ENCODE peak calls at places on chromosomes 6 and 20, in four cellular contexts. One of them, this sample, is unnamed.

GRCh38 chr6:112150363-112150762 is 63.0 kb downstream of the FAM229B start:
- DNase-seq in astrocyte of the spinal cord: no peak
- DNase-seq in body of pancreas: no peak
- DNase-seq in endodermal cell: no peak
- DNase-seq in this sample: no peak

GRCh38 chr6:109485536-109485935 is 2.5 kb upstream of the ZBTB24 start:
- DNase-seq in body of pancreas: no peak
- DNase-seq in endodermal cell: no peak
- DNase-seq in astrocyte of the spinal cord: no peak
- DNase-seq in this sample: no peak

GRCh38 chr6:25660512-25660911 is 8.5 kb downstream of the SCGN start:
- DNase-seq in astrocyte of the spinal cord: no peak
- DNase-seq in endodermal cell: no peak
- DNase-seq in body of pancreas: no peak
- DNase-seq in this sample: no peak

GRCh38 chr6:45531999-45532605 is 154.4 kb upstream of the SUPT3H start:
- DNase-seq in endodermal cell: no peak
- DNase-seq in body of pancreas: no peak
- DNase-seq in astrocyte of the spinal cord: no peak
- DNase-seq in this sample: no peak

GRCh38 chr6:165817771-165818170 is 154.7 kb upstream of the PDE10A start:
- DNase-seq in astrocyte of the spinal cord: no peak
- DNase-seq in endodermal cell: peak; percentile 53
- DNase-seq in body of pancreas: no peak
- DNase-seq in this sample: no peak

GRCh38 chr6:12132351-12133222 is 120.5 kb downstream of the HIVEP1 start:
- DNase-seq in astrocyte of the spinal cord: peak; percentile 35
- DNase-seq in endodermal cell: no peak
- DNase-seq in body of pancreas: no peak
- DNase-seq in this sample: no peak

GRCh38 chr6:219019-219570 is 73.2 kb upstream of the DUSP22 start:
- DNase-seq in body of pancreas: no peak
- DNase-seq in astrocyte of the spinal cord: no peak
- DNase-seq in endodermal cell: no peak
- DNase-seq in this sample: no peak

GRCh38 chr6:27892596-27893058 is 19.6 kb downstream of the OR2B2 start:
- DNase-seq in endodermal cell: no peak
- DNase-seq in body of pancreas: no peak
- DNase-seq in astrocyte of the spinal cord: no peak
- DNase-seq in this sample: no peak

GRCh38 chr20:4038047-4038459 is 22.7 kb upstream of the RNF24 start:
- DNase-seq in endodermal cell: peak; percentile 77
- DNase-seq in astrocyte of the spinal cord: peak; percentile 81
- DNase-seq in body of pancreas: peak; percentile 20
- DNase-seq in this sample: no peak

GRCh38 chr6:23218751-23219150 is 649.4 kb downstream of the HDGFL1 start:
- DNase-seq in endodermal cell: peak; percentile 79
- DNase-seq in body of pancreas: no peak
- DNase-seq in astrocyte of the spinal cord: no peak
- DNase-seq in this sample: peak; percentile 3

GRCh38 chr6:45896783-45897441 is 118.7 kb downstream of the CLIC5 start:
- DNase-seq in body of pancreas: no peak
- DNase-seq in astrocyte of the spinal cord: peak; percentile 72
- DNase-seq in endodermal cell: no peak
- DNase-seq in this sample: no peak

GRCh38 chr6:71035871-71036270 is 79.0 kb upstream of the B3GAT2 start:
- DNase-seq in endodermal cell: no peak
- DNase-seq in body of pancreas: no peak
- DNase-seq in astrocyte of the spinal cord: no peak
- DNase-seq in this sample: no peak

GRCh38 chr6:115947964-115948541 is 112.6 kb downstream of the FRK start:
- DNase-seq in body of pancreas: no peak
- DNase-seq in astrocyte of the spinal cord: no peak
- DNase-seq in endodermal cell: no peak
- DNase-seq in this sample: no peak

GRCh38 chr20:49559411-49560081 is 8.4 kb downstream of the PTGIS start:
- DNase-seq in astrocyte of the spinal cord: no peak
- DNase-seq in body of pancreas: no peak
- DNase-seq in endodermal cell: peak; percentile 43
- DNase-seq in this sample: no peak

GRCh38 chr6:149508485-149508884 is 23.7 kb upstream of the ZC3H12D start:
- DNase-seq in endodermal cell: no peak
- DNase-seq in body of pancreas: no peak
- DNase-seq in astrocyte of the spinal cord: peak; percentile 14
- DNase-seq in this sample: no peak

GRCh38 chr20:32737371-32738223 is 5.7 kb downstream of the COMMD7 start:
- DNase-seq in body of pancreas: no peak
- DNase-seq in endodermal cell: no peak
- DNase-seq in astrocyte of the spinal cord: peak; percentile 91
- DNase-seq in this sample: no peak

DNA sequence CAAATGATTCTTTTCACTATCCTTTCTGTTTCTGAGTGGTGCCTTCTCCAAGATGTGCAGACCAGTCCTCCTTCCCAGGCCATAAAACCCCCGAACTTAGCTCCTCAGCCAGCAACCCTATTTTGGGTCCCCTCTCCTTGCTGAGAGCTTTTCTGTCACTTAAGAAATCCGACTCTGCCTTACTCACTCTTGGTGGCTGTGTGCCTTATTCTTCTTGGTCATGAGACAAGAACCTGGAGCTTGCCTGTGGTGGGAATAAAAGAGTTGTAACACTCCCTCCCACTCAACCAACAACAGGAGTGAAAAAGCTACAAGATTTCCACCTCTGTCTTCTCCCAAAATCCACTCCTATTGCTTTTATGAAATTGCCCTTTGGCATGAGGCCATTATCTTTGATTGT is 62.6 kb downstream of the RPS12 start:
- DNase-seq in endodermal cell: no peak
- DNase-seq in astrocyte of the spinal cord: no peak
- DNase-seq in body of pancreas: no peak
- DNase-seq in this sample: no peak
- TF ChIP-seq CTCF in endodermal cell: no peak
- TF ChIP-seq CTCF in astrocyte of the spinal cord: no peak
- TF ChIP-seq CTCF in body of pancreas: no peak
- TF ChIP-seq CTCF in this sample: no peak

GRCh38 chr6:34859951-34860350 is 27.9 kb downstream of the TAF11 start:
- DNase-seq in endodermal cell: no peak
- DNase-seq in astrocyte of the spinal cord: no peak
- DNase-seq in body of pancreas: no peak
- DNase-seq in this sample: no peak

GRCh38 chr6:34864007-34864406 is 23.8 kb downstream of the TAF11 start:
- DNase-seq in astrocyte of the spinal cord: no peak
- DNase-seq in body of pancreas: no peak
- DNase-seq in endodermal cell: no peak
- DNase-seq in this sample: no peak

GRCh38 chr6:34855463-34855862 is 32.4 kb downstream of the TAF11 start:
- DNase-seq in endodermal cell: peak; percentile 69
- DNase-seq in astrocyte of the spinal cord: no peak
- DNase-seq in body of pancreas: no peak
- DNase-seq in this sample: no peak

DNA sequence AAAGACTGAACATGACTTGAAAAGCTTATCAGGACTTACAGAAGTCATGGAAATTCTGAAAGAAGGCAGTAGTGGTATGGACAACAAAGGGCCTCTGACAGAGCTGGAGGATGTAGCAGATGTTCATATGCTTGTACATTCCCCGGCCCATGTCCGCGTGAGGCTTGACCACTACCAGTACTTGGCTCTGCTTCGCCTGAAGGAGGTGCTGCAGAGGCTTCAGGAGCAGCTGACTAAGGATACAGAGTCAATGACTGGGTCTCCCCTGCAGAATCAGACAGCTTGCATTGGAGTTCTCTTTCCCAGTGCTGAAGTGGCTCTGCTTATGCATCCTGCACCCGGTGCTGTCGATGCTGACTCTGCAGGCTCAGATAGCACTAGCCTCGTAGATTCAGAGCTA is 29.2 kb downstream of the TAF11 start:
- DNase-seq in endodermal cell: peak; percentile 70
- DNase-seq in body of pancreas: no peak
- DNase-seq in astrocyte of the spinal cord: no peak
- DNase-seq in this sample: no peak
- TF ChIP-seq CTCF in endodermal cell: peak; percentile 59
- TF ChIP-seq CTCF in body of pancreas: no peak
- TF ChIP-seq CTCF in astrocyte of the spinal cord: peak; percentile 19
- TF ChIP-seq CTCF in this sample: no peak

DNA sequence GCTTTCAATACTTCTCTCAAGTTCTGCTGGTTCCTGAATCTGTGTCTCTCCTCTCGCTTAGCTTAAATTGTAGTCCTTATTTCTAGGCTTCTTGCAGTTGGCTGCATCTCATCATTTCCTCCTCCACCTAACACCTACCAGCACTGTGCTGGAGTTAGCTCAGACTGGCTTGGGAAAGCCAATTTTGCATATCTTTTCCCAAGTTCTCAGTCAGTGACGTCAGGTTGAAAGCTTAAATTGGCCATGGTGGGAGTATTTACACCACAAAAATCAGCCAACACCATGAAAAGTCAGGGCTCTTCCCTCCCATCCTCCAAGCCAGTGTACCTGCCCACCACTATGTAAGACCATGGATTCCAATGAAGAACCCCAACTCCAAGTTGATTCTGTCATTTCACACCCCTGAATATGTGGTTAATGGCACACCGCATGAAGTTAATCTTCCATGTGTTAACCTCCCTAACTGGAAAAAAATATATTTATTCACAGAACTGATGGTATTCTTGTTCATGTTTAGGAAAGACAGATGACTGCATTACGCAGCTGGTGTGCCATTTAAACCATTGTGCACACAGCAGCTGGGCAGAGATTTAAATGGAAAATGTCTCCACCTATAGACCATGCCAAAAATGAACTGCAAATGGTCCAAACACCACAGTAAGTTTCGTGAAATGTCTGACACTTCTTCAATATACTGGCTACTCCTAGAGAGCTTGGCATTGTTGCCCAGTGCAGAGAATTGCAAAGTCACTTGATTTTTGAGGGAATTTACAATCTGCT is 274.1 kb upstream of the MAP3K7 start:
- DNase-seq in endodermal cell: no peak
- DNase-seq in body of pancreas: no peak
- DNase-seq in astrocyte of the spinal cord: no peak
- DNase-seq in this sample: no peak
- TF ChIP-seq CTCF in endodermal cell: peak; percentile 14
- TF ChIP-seq CTCF in body of pancreas: no peak
- TF ChIP-seq CTCF in astrocyte of the spinal cord: no peak
- TF ChIP-seq CTCF in this sample: no peak

GRCh38 chr20:11553603-11554002 is 364.1 kb upstream of the BTBD3 start:
- DNase-seq in body of pancreas: no peak
- DNase-seq in endodermal cell: no peak
- DNase-seq in astrocyte of the spinal cord: peak; percentile 4
- DNase-seq in this sample: no peak
- TF ChIP-seq CTCF in body of pancreas: no peak
- TF ChIP-seq CTCF in endodermal cell: peak; percentile 50
- TF ChIP-seq CTCF in astrocyte of the spinal cord: peak; percentile 48
- TF ChIP-seq CTCF in this sample: no peak

DNA sequence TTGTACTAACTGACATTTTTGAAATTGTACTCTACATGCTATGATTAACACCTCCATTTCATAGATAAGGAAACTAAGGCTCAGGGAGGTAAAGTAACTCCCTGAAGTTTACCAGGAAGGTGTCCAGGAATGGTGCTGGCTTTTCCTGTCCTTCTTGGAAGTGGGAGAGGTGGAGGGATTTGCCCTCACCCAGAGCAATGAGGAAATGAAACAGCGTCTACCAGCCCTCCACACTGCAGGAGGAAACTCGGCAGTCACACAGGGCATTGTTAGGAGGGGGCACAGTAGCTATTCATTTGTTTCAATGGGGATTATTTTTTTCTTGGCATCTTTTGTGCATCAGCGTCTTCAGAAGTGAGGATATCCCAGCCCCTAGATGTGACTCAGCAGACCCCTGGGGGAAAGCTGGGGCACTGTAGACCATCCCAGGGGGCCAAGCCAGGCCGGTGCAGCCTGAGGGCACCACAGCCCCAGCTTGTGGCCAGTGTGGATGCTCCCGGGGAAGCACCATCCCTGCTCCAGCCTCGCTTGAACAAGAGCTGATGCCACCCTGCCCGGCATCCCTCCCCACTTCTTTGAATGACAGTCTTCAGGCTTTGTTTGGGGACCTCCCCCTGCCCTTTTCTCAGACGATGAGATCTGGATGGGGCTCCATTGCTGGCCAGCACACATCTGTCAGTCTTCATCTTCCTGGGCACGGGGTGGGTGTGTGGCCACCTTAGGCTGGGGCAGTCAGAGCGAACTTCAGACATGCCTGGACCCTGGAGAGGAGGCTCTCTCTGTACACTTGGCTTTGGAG is 224.4 kb upstream of the PMEPA1 start:
- DNase-seq in astrocyte of the spinal cord: no peak
- DNase-seq in body of pancreas: peak; percentile 10
- DNase-seq in endodermal cell: no peak
- DNase-seq in this sample: no peak
- TF ChIP-seq CTCF in astrocyte of the spinal cord: no peak
- TF ChIP-seq CTCF in body of pancreas: no peak
- TF ChIP-seq CTCF in endodermal cell: no peak
- TF ChIP-seq CTCF in this sample: no peak

GRCh38 chr6:87152528-87152950 is 2.8 kb upstream of the ZNF292 start:
- DNase-seq in body of pancreas: no peak
- DNase-seq in endodermal cell: no peak
- DNase-seq in astrocyte of the spinal cord: no peak
- DNase-seq in this sample: no peak

GRCh38 chr6:87151471-87151785 is 3.9 kb upstream of the ZNF292 start:
- DNase-seq in astrocyte of the spinal cord: no peak
- DNase-seq in endodermal cell: no peak
- DNase-seq in body of pancreas: no peak
- DNase-seq in this sample: no peak

GRCh38 chr6:87154641-87155271 is 609 bp upstream of the ZNF292 start:
- DNase-seq in endodermal cell: no peak
- DNase-seq in body of pancreas: no peak
- DNase-seq in astrocyte of the spinal cord: peak; percentile 82
- DNase-seq in this sample: no peak

GRCh38 chr6:87155272-87155919 is at the start of gene ZNF292:
- DNase-seq in endodermal cell: peak; percentile 99
- DNase-seq in astrocyte of the spinal cord: peak; percentile 99
- DNase-seq in body of pancreas: peak; percentile 97
- DNase-seq in this sample: peak; percentile 91

GRCh38 chr6:87151786-87152527 is 3.4 kb upstream of the ZNF292 start:
- DNase-seq in astrocyte of the spinal cord: peak; percentile 67
- DNase-seq in body of pancreas: peak; percentile 67
- DNase-seq in endodermal cell: peak; percentile 88
- DNase-seq in this sample: peak; percentile 58
- TF ChIP-seq CTCF in astrocyte of the spinal cord: no peak
- TF ChIP-seq CTCF in body of pancreas: no peak
- TF ChIP-seq CTCF in endodermal cell: peak; percentile 30
- TF ChIP-seq CTCF in this sample: no peak

GRCh38 chr6:18388252-18388651 is 1.1 kb downstream of the RNF144B start:
- DNase-seq in astrocyte of the spinal cord: peak; percentile 23
- DNase-seq in endodermal cell: no peak
- DNase-seq in body of pancreas: no peak
- DNase-seq in this sample: no peak
- TF ChIP-seq CTCF in astrocyte of the spinal cord: no peak
- TF ChIP-seq CTCF in endodermal cell: no peak
- TF ChIP-seq CTCF in body of pancreas: no peak
- TF ChIP-seq CTCF in this sample: no peak

This sample was measured in endothelial cell.